ENCODE peak calls at places on chromosomes 2 and 18, in four cellular contexts. U is tibial artery, P is PC-9, K is uterus. M is an unnamed sample.

GRCh38 chr2:99066602-99067001 is 74.9 kb upstream of the C2orf15 start:
- DNase-seq in U (no peak), P (peak), K (no peak), M (no peak)

GRCh38 chr18:79799619-79800352 is 2.0 kb downstream of the KCNG2 start:
- DNase-seq in U (no peak), P (no peak), K (no peak), M (no peak)

GRCh38 chr2:176652300-176653182 is 383.3 kb downstream of the MTX2 start:
- DNase-seq in U (no peak), K (no peak), P (peak), M (no peak)

GRCh38 chr2:42057902-42058450 is 10.2 kb downstream of the PKDCC start:
- DNase-seq in P (no peak), U (no peak), K (no peak), M (no peak)

GRCh38 chr2:2291500-2292260 is 39.4 kb downstream of the MYT1L start:
- DNase-seq in K (no peak), U (no peak), P (no peak), M (no peak)

GRCh38 chr2:9165625-9166024 is 41.0 kb upstream of the ASAP2 start:
- DNase-seq in U (no peak), K (no peak), P (peak), M (no peak)

GRCh38 chr2:150485114-150485870 is 2.2 kb downstream of the RND3 start:
- DNase-seq in P (peak), U (peak), K (peak), M (peak)

GRCh38 chr2:227860116-227860724 is 11.2 kb upstream of the DAW1 start:
- DNase-seq in U (no peak), P (no peak), K (no peak), M (no peak)

GRCh38 chr2:226660524-226660923 is 139.1 kb downstream of the IRS1 start:
- DNase-seq in P (peak), U (peak), K (peak), M (peak)

GRCh38 chr18:28854964-28855363 is 678.0 kb upstream of the CDH2 start:
- DNase-seq in K (no peak), U (no peak), P (no peak), M (no peak)

GRCh38 chr2:28327963-28328922 is 64.4 kb upstream of the FOSL2 start:
- DNase-seq in K (no peak), P (peak), U (no peak), M (peak)

GRCh38 chr2:198283149-198283548 is 478.8 kb downstream of the PLCL1 start:
- DNase-seq in K (no peak), U (no peak), P (no peak), M (no peak)

GRCh38 chr18:12930908-12931307 is 16.9 kb upstream of the SEH1L start:
- DNase-seq in P (no peak), K (no peak), U (no peak), M (no peak)

GRCh38 chr2:115738138-115738537 is 1295.7 kb downstream of the DPP10 start:
- DNase-seq in U (no peak), P (no peak), K (no peak), M (no peak)

GRCh38 chr2:45968946-45969584 is 317.6 kb downstream of the PRKCE start:
- DNase-seq in P (no peak), K (peak), U (no peak), M (peak)

GRCh38 chr2:192957425-192957824 is 762.7 kb upstream of the TMEFF2 start:
- DNase-seq in K (no peak), P (no peak), U (no peak), M (no peak)

DNA sequence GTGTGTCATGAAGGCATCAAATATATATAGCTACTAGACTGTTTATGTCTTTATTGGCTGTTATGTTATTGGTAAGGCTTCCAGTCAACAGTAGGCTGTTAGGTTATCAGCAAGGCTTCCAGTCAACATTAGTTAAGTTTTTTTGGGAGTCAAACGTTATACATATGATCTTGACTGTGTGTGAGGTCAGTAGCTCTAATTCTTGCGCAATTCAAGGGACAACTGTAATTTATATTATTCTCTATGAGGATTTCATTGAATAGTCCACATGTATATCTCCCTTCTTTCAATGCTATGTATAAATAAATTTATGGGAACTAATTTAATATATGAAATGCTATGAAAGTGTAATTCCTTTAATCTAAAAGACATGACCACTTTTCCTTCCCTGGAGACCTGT is 757.5 kb upstream of the TMEFF2 start:
- DNase-seq in K (no peak), P (no peak), U (no peak), M (no peak)
- H3K27ac ChIP-seq in K (no peak), P (no peak), U (no peak), M (no peak)

DNA sequence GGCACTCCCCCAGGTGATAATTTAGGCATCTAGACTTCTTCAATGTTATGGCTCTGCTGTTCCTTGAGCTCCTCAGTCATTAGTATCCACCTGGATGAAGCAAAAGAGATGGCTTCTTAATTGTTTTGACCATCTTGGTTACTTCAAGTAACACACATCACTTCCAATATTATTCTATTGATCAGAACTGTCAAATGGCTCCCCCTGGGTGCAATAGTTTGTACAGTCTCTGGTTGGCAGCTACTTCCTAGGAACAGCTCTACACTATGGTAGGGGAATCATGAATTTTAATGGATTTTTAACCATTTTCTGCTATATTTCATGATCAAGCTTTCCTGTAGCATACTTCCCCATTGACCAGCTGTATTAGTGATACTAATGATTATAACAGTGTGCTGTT is 157.0 kb downstream of the NYAP2 start:
- DNase-seq in U (no peak), K (no peak), P (no peak), M (no peak)
- TF ChIP-seq CTCF in U (no peak), K (no peak), P (peak), M (no peak)

GRCh38 chr2:62569907-62570793 is 64.2 kb upstream of the TMEM17 start:
- DNase-seq in U (no peak), K (no peak), P (no peak), M (no peak)

GRCh38 chr2:62573137-62573731 is 67.2 kb upstream of the TMEM17 start:
- DNase-seq in K (no peak), U (no peak), P (no peak), M (no peak)

GRCh38 chr2:62568983-62569837 is 63.2 kb upstream of the TMEM17 start:
- DNase-seq in U (no peak), P (no peak), K (no peak), M (no peak)

GRCh38 chr2:62568074-62568473 is 62.1 kb upstream of the TMEM17 start:
- DNase-seq in K (no peak), P (no peak), U (no peak), M (no peak)

DNA sequence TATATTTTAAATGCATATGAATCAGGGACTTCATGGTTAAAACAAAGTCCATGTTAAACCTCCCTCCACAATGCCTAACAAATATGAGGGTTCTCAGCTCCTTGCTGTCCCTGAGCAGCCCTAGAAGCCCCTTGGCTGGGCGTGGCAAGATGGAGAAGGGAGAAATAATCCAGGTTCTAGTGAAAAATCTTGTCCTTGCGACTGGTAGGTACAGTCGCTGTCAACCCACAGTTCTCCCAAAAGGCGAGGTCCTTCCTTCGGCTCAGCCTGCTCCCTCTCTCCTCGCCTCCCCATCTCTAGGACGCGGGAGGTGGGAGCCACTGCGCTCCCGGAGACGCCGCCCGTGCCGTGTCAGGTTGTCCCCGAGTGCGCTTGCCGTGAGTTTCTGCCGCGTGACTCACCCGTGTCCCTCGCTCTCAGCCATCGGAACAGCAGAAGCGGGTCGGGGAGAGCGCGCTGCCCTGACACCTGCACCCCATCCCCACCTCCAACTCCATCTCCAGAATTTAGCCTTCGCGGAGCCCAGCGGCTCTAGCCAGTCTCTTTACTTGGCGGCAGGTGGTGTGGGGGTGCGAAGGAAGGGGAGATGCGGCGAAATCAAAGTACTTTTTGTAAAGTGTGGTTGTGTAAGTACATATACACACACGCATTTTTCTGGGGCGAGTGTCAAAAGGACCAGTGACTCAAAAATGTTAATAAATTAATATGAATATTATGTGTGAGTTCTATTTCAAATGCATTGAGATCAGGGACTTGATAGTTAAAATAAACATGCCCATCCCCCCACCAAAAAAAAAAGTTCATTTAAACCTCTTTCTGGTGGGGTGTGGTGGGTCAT is 65.1 kb upstream of the TMEM17 start:
- DNase-seq in U (no peak), P (no peak), K (peak), M (no peak)
- H3K4me3 ChIP-seq in U (peak), P (no peak), K (no peak), M (peak)

GRCh38 chr2:43133708-43134570 is 92.5 kb downstream of the ZFP36L2 start:
- DNase-seq in U (no peak), P (peak), K (no peak), M (no peak)

GRCh38 chr2:43132523-43133301 is 93.7 kb downstream of the ZFP36L2 start:
- DNase-seq in K (no peak), U (no peak), P (no peak), M (no peak)

GRCh38 chr2:43131890-43132522 is 94.4 kb downstream of the ZFP36L2 start:
- DNase-seq in U (no peak), P (no peak), K (no peak), M (no peak)

GRCh38 chr2:43134571-43134889 is 91.9 kb downstream of the ZFP36L2 start:
- DNase-seq in U (no peak), P (peak), K (no peak), M (no peak)

DNA sequence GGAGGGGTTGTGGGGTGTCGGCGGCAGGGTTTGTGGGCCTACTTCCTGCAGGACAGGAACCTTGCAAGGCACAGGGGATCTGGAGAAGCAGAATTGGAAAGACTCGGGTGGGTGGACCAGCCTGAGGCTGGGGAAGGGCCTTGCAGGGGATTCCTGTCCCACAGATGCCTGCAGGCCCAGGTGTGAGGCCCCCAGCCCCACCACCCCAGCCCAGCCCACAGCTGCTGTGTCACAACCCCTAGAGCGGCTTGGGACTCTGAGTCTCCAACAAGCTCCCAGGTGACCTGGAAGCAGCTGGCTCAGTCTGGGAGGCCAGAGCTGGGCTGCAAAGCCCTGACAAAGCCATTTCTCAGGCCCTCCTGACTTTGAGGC is 93.1 kb downstream of the ZFP36L2 start:
- DNase-seq in U (no peak), P (no peak), K (no peak), M (no peak)
- H3K27ac ChIP-seq in U (no peak), P (no peak), K (no peak), M (peak)

DNA sequence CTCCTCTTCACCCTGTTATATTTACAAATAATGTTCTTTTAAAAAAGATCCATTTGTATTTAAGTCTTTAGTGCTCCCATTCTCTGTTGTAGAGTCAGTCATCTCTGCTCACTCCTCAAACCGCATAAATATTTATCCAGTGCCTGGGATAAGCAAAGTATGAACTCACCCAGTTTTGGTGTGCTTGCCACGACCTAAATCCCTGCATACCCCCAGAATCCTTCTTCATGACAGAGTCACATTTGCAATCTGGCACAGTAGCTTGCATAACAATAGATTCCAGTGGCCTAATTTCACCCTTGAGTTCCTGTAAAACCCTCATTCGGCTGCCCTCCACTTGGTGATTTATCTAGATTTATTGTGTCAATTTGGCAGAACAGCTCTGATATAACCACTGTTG is 92.8 kb downstream of the DTNA start:
- DNase-seq in K (no peak), U (no peak), P (no peak), M (no peak)
- TF ChIP-seq CTCF in K (no peak), U (no peak), P (no peak), M (no peak)

DNA sequence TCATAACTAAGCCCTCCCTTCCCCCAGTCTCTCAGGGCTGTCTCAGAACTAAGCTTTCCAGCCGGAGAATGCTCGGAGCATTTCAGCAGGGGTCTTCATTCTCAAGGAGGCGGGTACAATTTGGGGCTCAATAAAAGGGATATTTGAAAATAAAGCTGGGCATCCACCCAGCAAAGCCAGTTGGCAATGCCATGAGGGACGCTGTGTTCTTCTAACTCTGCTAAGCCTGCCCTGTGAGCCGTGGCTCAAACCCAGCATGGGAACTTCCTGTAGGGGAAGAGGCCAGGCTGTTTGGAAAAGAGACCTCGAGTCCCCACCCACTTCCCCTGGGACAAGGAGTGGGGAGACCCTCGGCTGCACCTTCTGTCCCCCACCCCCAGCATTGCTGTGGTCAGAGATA is 195.0 kb downstream of the CTIF start:
- DNase-seq in P (no peak), K (no peak), U (no peak), M (no peak)
- H3K4me3 ChIP-seq in P (no peak), K (no peak), U (no peak), M (peak)

M was measured in coronary artery.